ENCODE peak calls at places on chromosomes 16 and 17, in seven cellular contexts. M, A, K, P, G, V and F are unnamed samples.

GRCh38 chr16:68406458-68407041 is 41.8 kb downstream of the SMPD3 start:
- DNase-seq in M (no peak), A (no peak), K (no peak), P (no peak), G (peak), V (no peak), F (no peak)

GRCh38 chr17:237406-237955 is 56.0 kb upstream of the DOC2B start:
- DNase-seq in M (no peak), A (no peak), K (no peak), P (no peak), G (no peak), V (no peak), F (peak)

GRCh38 chr16:50160495-50161164 is 7.5 kb downstream of the TENT4B start:
- DNase-seq in M (no peak), A (no peak), K (no peak), P (no peak), G (no peak), V (no peak), F (peak)

GRCh38 chr16:84543931-84544776 is 39.7 kb upstream of the MEAK7 start:
- DNase-seq in M (no peak), A (no peak), K (no peak), P (no peak), G (peak), V (no peak), F (no peak)

GRCh38 chr17:65463242-65463641 is 98.2 kb downstream of the AXIN2 start:
- DNase-seq in M (no peak), A (no peak), K (peak), P (no peak), G (no peak), V (peak), F (no peak)

GRCh38 chr16:90032664-90033346 is 13.5 kb upstream of the DBNDD1 start:
- DNase-seq in M (no peak), A (no peak), K (no peak), P (no peak), G (no peak), V (no peak), F (no peak)

GRCh38 chr16:73202176-73202729 is 154.3 kb upstream of the ZFHX3 start:
- DNase-seq in M (no peak), A (no peak), K (peak), P (no peak), G (no peak), V (peak), F (peak)

GRCh38 chr17:66995944-66996343 is 31.4 kb downstream of the CACNG4 start:
- DNase-seq in M (no peak), A (no peak), K (no peak), P (no peak), G (no peak), V (no peak), F (no peak)

GRCh38 chr17:40558300-40558584 is 7.0 kb downstream of the CCR7 start:
- DNase-seq in M (no peak), A (no peak), K (no peak), P (no peak), G (no peak), V (no peak), F (no peak)

GRCh38 chr17:57669671-57670529 is 75.2 kb downstream of the CCDC182 start:
- DNase-seq in M (no peak), A (no peak), K (no peak), P (no peak), G (no peak), V (no peak), F (peak)

GRCh38 chr17:73492802-73493139 is 151.5 kb downstream of the SDK2 start:
- DNase-seq in M (no peak), A (no peak), K (peak), P (no peak), G (peak), V (no peak), F (no peak)